ENCODE peak calls at places on chromosome 16, in six cellular contexts. P is thoracic aorta; K is dorsolateral prefrontal cortex; G is PC-9; M is uterus; Y is CD8-positive, alpha-beta T cell. L is an unnamed sample.

GRCh38 chr16:10708969-10709368 is 14.2 kb upstream of the TEKT5 start:
- DNase-seq in P (no peak), K (no peak), G (no peak), M (no peak), Y (no peak), L (no peak)

GRCh38 chr16:74563828-74564263 is 43.1 kb downstream of the GLG1 start:
- DNase-seq in P (peak), K (no peak), G (peak), M (no peak), Y (no peak), L (no peak)

GRCh38 chr16:11088432-11088794 is 144.0 kb downstream of the CLEC16A start:
- DNase-seq in P (no peak), K (no peak), G (no peak), M (no peak), Y (no peak), L (no peak)

GRCh38 chr16:188674-189073 is 8.4 kb downstream of the HBQ1 start:
- DNase-seq in P (no peak), K (no peak), G (no peak), M (no peak), Y (no peak), L (no peak)

GRCh38 chr16:66918803-66919568 is at the start of gene CDH16:
- DNase-seq in P (no peak), K (no peak), G (no peak), M (no peak), Y (no peak), L (no peak)

GRCh38 chr16:28193530-28194423 is 18.0 kb downstream of the XPO6 start:
- DNase-seq in P (no peak), K (no peak), G (peak), M (no peak), Y (no peak), L (no peak)

GRCh38 chr16:88724855-88725555 is 18.7 kb downstream of the CTU2 start:
- DNase-seq in P (no peak), K (no peak), G (no peak), M (no peak), Y (no peak), L (no peak)

GRCh38 chr16:84618428-84619102 is 687 bp upstream of the COTL1 start:
- DNase-seq in P (no peak), K (no peak), G (peak), M (peak), Y (no peak), L (no peak)

GRCh38 chr16:65547799-65548446 is 426.1 kb upstream of the CDH11 start:
- DNase-seq in P (no peak), K (no peak), G (no peak), M (no peak), Y (no peak), L (no peak)

GRCh38 chr16:28210979-28211505 is 723 bp downstream of the XPO6 start:
- DNase-seq in P (peak), K (peak), G (peak), M (peak), Y (peak), L (peak)

GRCh38 chr16:30744146-30744545 is 4.1 kb upstream of the PHKG2 start:
- DNase-seq in P (no peak), K (no peak), G (no peak), M (peak), Y (no peak), L (no peak)

GRCh38 chr16:49952386-49952785 is 72.6 kb upstream of the CNEP1R1 start:
- DNase-seq in P (no peak), K (no peak), G (no peak), M (no peak), Y (no peak), L (no peak)

GRCh38 chr16:29745853-29746345 is at the start of gene C16orf54:
- DNase-seq in P (no peak), K (no peak), G (no peak), M (peak), Y (peak), L (no peak)

GRCh38 chr16:27315333-27316037 is 1.7 kb downstream of the IL4R start:
- DNase-seq in P (peak), K (no peak), G (peak), M (peak), Y (peak), L (no peak)

GRCh38 chr16:11585460-11586374 is 1.0 kb downstream of the LITAF start:
- DNase-seq in P (no peak), K (no peak), G (peak), M (peak), Y (no peak), L (no peak)

GRCh38 chr16:56263711-56264608 is 72.7 kb downstream of the GNAO1 start:
- DNase-seq in P (no peak), K (peak), G (no peak), M (no peak), Y (no peak), L (no peak)

GRCh38 chr16:19601083-19601976 is 45.8 kb downstream of the VPS35L start:
- DNase-seq in P (no peak), K (no peak), G (peak), M (no peak), Y (peak), L (no peak)

GRCh38 chr16:46916980-46917379 is 32.8 kb downstream of the GPT2 start:
- DNase-seq in P (no peak), K (no peak), G (no peak), M (no peak), Y (no peak), L (no peak)

GRCh38 chr16:28910046-28911031 is 14.7 kb downstream of the RABEP2 start:
- DNase-seq in P (no peak), K (no peak), G (peak), M (no peak), Y (no peak), L (peak)

GRCh38 chr16:88010971-88011483 is 59.8 kb downstream of the BANP start:
- DNase-seq in P (no peak), K (peak), G (no peak), M (no peak), Y (no peak), L (no peak)

GRCh38 chr16:73572135-73572534 is 524.2 kb upstream of the ZFHX3 start:
- DNase-seq in P (no peak), K (no peak), G (peak), M (no peak), Y (no peak), L (no peak)

GRCh38 chr16:64159986-64160385 is 961.9 kb downstream of the CDH11 start:
- DNase-seq in P (no peak), K (no peak), G (no peak), M (no peak), Y (no peak), L (no peak)

GRCh38 chr16:71425746-71426068 is 16.1 kb downstream of the TLE7 start:
- DNase-seq in P (no peak), K (no peak), G (no peak), M (no peak), Y (no peak), L (no peak)

GRCh38 chr16:71423865-71424264 is 18.0 kb downstream of the TLE7 start:
- DNase-seq in P (no peak), K (no peak), G (no peak), M (no peak), Y (no peak), L (no peak)

GRCh38 chr16:71423016-71423415 is 18.8 kb downstream of the TLE7 start:
- DNase-seq in P (no peak), K (no peak), G (no peak), M (no peak), Y (no peak), L (no peak)

GRCh38 chr16:71424626-71425025 is 17.2 kb downstream of the TLE7 start:
- DNase-seq in P (no peak), K (no peak), G (no peak), M (no peak), Y (no peak), L (no peak)

DNA sequence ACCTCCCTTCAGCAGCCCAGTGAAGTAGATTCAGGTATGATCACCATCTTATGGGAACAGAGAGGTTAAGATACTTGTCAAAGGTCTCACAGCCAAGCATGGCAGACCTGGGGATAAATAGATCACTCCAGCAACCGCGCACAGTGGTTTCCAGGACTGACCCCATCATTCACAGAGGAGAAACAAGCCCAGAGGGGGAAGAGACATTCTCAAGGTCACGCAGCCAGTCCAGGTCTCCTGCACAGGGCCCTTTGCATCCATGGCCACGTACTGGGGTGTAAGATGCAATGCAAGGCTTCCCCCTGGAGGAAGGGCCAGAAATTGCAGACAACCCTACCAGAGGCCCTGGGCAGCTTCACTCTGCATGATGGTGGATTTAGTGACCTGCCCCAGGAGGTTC is 19.9 kb downstream of the TLE7 start:
- DNase-seq in P (no peak), K (no peak), G (peak), M (no peak), Y (no peak), L (no peak)
- TF ChIP-seq CTCF in P (no peak), K (no peak), G (peak), M (no peak), Y (peak), L (peak)

GRCh38 chr16:23371368-23371767 is 69.3 kb downstream of the SCNN1B start:
- DNase-seq in P (no peak), K (no peak), G (no peak), M (no peak), Y (no peak), L (no peak)
- TF ChIP-seq CTCF in P (no peak), K (no peak), G (no peak), M (no peak), Y (no peak), L (no peak)

GRCh38 chr16:86322283-86322682 is 188.0 kb upstream of the FOXF1 start:
- DNase-seq in P (no peak), K (no peak), G (no peak), M (no peak), Y (no peak), L (no peak)
- TF ChIP-seq CTCF in P (no peak), K (no peak), G (no peak), M (no peak), Y (no peak), L (no peak)

GRCh38 chr16:59632266-59632855 is 898.2 kb upstream of the GOT2 start:
- DNase-seq in P (no peak), K (no peak), G (no peak), M (no peak), Y (no peak), L (no peak)
- TF ChIP-seq CTCF in P (no peak), K (no peak), G (no peak), M (no peak), Y (no peak), L (no peak)

GRCh38 chr16:48234630-48235029 is 9.5 kb upstream of the LONP2 start:
- DNase-seq in P (no peak), K (no peak), G (no peak), M (no peak), Y (no peak), L (no peak)

GRCh38 chr16:48235058-48235555 is 9.0 kb upstream of the LONP2 start:
- DNase-seq in P (no peak), K (no peak), G (no peak), M (no peak), Y (no peak), L (no peak)

GRCh38 chr16:48235556-48236136 is 8.5 kb upstream of the LONP2 start:
- DNase-seq in P (no peak), K (no peak), G (no peak), M (no peak), Y (no peak), L (no peak)

GRCh38 chr16:48232459-48233040 is 11.6 kb upstream of the LONP2 start:
- DNase-seq in P (no peak), K (no peak), G (no peak), M (no peak), Y (no peak), L (no peak)

DNA sequence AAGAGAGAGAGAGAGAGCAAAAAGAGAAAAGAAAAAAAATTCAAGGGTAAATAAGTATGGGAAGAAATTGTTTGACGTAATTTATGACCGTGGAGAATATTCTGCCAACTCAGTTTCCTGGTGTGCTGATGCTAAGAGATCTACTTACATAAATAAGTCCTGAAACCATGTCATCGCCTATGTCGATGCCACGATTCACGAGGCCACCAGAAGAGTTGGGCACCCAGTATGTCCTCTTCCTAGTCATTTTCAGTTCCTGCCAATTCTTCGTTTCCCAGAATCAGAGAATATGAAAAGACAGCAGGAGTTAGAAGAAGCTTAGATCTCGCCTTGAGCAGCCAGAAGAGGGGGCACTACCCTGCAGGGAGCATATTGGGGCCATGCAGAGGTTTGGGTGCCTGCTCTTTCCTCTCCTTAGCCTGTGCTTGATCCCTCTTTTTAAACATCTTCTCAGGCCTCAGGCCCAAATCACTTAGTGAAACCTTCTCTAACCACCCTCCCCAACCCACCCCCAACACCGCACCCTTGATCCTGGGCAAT is 12.4 kb upstream of the LONP2 start:
- DNase-seq in P (no peak), K (no peak), G (peak), M (peak), Y (no peak), L (no peak)
- TF ChIP-seq CTCF in P (no peak), K (peak), G (peak), M (no peak), Y (peak), L (peak)

DNA sequence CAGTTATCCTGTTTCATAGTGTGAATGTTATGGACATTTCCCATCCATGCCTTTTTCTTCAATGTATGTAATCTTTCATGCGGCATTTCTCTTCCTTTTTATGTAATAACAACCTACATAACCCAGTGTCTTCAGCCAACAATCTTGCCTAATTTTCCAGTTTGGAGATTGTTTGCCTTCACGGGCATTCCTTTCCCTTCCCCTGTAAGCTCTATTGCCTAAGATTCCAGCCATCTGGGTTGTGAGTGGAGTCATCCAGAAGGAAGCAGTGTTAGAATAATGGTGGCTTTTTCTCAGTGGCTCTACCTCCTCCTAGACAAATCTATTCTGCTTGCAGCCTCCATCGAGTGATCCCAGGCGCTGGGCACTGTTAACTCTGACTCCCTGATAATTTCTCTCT is 22.3 kb downstream of the SYCE1L start:
- DNase-seq in P (no peak), K (no peak), G (no peak), M (no peak), Y (no peak), L (no peak)
- TF ChIP-seq CTCF in P (no peak), K (no peak), G (no peak), M (no peak), Y (no peak), L (no peak)

GRCh38 chr16:80369559-80369958 is 171.2 kb upstream of the DYNLRB2 start:
- DNase-seq in P (no peak), K (peak), G (peak), M (peak), Y (no peak), L (no peak)
- TF ChIP-seq CTCF in P (peak), K (peak), G (peak), M (peak), Y (no peak), L (peak)

DNA sequence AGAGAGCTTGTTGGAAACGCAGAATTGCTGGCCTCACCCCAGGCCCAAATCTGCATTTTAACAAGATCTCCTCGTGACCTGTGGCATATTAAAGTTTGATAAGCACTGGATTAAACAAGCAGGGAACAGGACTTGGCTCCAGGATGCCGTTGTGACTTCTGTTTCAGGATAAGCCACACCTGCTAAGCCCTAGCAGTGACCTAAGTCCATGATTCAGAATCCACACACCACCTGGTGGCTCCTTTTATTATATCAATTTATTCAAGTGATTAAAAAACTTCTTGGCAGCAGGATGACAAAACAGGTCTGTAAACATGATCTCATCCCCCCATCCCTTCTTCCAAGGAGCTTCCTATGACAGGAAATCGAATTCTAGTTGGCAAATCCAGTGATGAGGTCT is 9.1 kb downstream of the NAGPA start:
- DNase-seq in P (no peak), K (no peak), G (peak), M (no peak), Y (no peak), L (peak)
- TF ChIP-seq CTCF in P (no peak), K (no peak), G (peak), M (no peak), Y (peak), L (peak)

GRCh38 chr16:25692307-25692706 is 548 bp downstream of the HS3ST4 start:
- DNase-seq in P (no peak), K (no peak), G (no peak), M (no peak), Y (no peak), L (no peak)
- TF ChIP-seq CTCF in P (no peak), K (no peak), G (no peak), M (no peak), Y (no peak), L (no peak)

DNA sequence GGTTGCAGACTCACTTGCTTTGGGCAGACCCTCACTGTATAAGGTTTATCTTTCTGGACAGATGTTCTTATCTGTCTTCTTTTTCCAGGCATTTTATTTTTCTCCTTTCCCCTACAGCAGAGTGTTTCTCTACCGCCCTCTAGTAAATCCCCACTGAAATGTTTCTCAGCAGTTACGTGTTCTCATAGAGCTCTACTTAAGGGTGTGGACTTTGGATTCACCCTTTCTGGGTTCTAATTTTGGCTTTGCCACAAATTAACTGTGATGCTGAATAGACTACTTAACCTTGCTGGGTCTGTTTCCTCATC is 2.0 kb downstream of the ADAT1 start:
- DNase-seq in P (no peak), K (no peak), G (no peak), M (no peak), Y (no peak), L (no peak)
- TF ChIP-seq CTCF in P (peak), K (peak), G (peak), M (no peak), Y (peak), L (peak)